ENCODE peak calls at places on chromosomes 1 and 21, in seven cellular contexts. H is Karpas-422, G is kidney, L is H9, W is PC-3, Z is mesendoderm, E is IMR-90. O is an unnamed sample.

GRCh38 chr1:58971629-58972140 is 187.8 kb upstream of the JUN start:
- DNase-seq in Z (no peak), L (no peak), E (peak), H (no peak), W (no peak), G (no peak), O (peak)

GRCh38 chr1:162383516-162383915 is 2.0 kb downstream of the C1orf226 start:
- DNase-seq in G (no peak), Z (no peak), H (no peak), L (no peak), W (no peak), E (no peak), O (no peak)

GRCh38 chr1:219413523-219413922 is 199.4 kb downstream of the ZC3H11B start:
- DNase-seq in W (no peak), L (no peak), H (no peak), G (no peak), Z (no peak), E (no peak), O (peak)

GRCh38 chr1:25869909-25870606 is 5.5 kb downstream of the PAQR7 start:
- DNase-seq in E (no peak), Z (no peak), H (peak), G (no peak), W (no peak), L (no peak), O (no peak)

GRCh38 chr1:201724039-201724759 is 104.8 kb upstream of the IPO9 start:
- DNase-seq in E (no peak), H (no peak), L (no peak), Z (no peak), W (no peak), G (no peak), O (no peak)

GRCh38 chr1:6098303-6099215 is 52.9 kb downstream of the KCNAB2 start:
- DNase-seq in W (no peak), E (no peak), H (no peak), L (no peak), Z (no peak), G (peak), O (no peak)

GRCh38 chr1:201946224-201946908 is at the start of gene LMOD1:
- DNase-seq in H (no peak), L (peak), Z (peak), E (peak), W (peak), G (peak), O (peak)

GRCh38 chr1:9873385-9873784 is 36.7 kb downstream of the CTNNBIP1 start:
- DNase-seq in E (no peak), L (no peak), Z (no peak), H (no peak), G (no peak), W (no peak), O (no peak)

GRCh38 chr1:245463392-245464165 is 308.8 kb downstream of the KIF26B start:
- DNase-seq in Z (no peak), W (no peak), G (no peak), H (no peak), L (no peak), E (no peak), O (no peak)

GRCh38 chr1:32761253-32761877 is 55.8 kb downstream of the YARS1 start:
- DNase-seq in H (no peak), E (peak), Z (peak), L (peak), W (peak), G (peak), O (peak)

GRCh38 chr1:151936203-151936602 is 26.9 kb upstream of the THEM4 start:
- DNase-seq in E (no peak), G (no peak), W (peak), Z (no peak), H (no peak), L (no peak), O (no peak)

GRCh38 chr1:115717541-115717940 is 51.0 kb downstream of the CASQ2 start:
- DNase-seq in E (peak), L (peak), Z (peak), G (no peak), W (peak), H (peak), O (peak)

GRCh38 chr1:156413310-156414246 is 44.6 kb downstream of the RHBG start:
- DNase-seq in G (no peak), Z (no peak), W (no peak), H (no peak), E (no peak), L (no peak), O (no peak)

GRCh38 chr1:117959364-117959763 is 29.8 kb downstream of the WDR3 start:
- DNase-seq in W (peak), L (no peak), Z (no peak), E (peak), G (no peak), H (no peak), O (no peak)

GRCh38 chr1:1567831-1568380 is 6.8 kb downstream of the SSU72 start:
- DNase-seq in G (no peak), H (no peak), L (no peak), Z (peak), E (no peak), W (no peak), O (peak)

GRCh38 chr1:218499911-218500310 is 154.8 kb downstream of the TGFB2 start:
- DNase-seq in W (no peak), H (no peak), L (peak), G (no peak), E (no peak), Z (peak), O (no peak)

GRCh38 chr1:228379165-228379460 is 27.5 kb downstream of the TRIM11 start:
- DNase-seq in L (no peak), Z (peak), H (no peak), E (no peak), G (no peak), W (no peak), O (peak)

GRCh38 chr1:30834249-30834648 is 74.3 kb downstream of the SDC3 start:
- DNase-seq in Z (no peak), W (no peak), H (no peak), L (no peak), E (no peak), G (no peak), O (no peak)

GRCh38 chr21:36388835-36389234 is 3.6 kb downstream of the CHAF1B start:
- DNase-seq in W (no peak), E (peak), G (no peak), Z (peak), H (no peak), L (peak), O (peak)

GRCh38 chr1:6869002-6869380 is 83.7 kb downstream of the CAMTA1 start:
- DNase-seq in H (no peak), W (no peak), Z (no peak), G (no peak), E (no peak), L (no peak), O (no peak)

GRCh38 chr1:110687244-110687643 is 12.5 kb upstream of the KCNA3 start:
- DNase-seq in L (no peak), W (peak), H (no peak), G (no peak), Z (no peak), E (peak), O (no peak)

GRCh38 chr1:116261227-116261626 is 111.8 kb upstream of the ATP1A1 start:
- DNase-seq in E (no peak), G (no peak), H (no peak), W (no peak), L (peak), Z (peak), O (no peak)

GRCh38 chr1:93615201-93616150 is 66.2 kb downstream of the BCAR3 start:
- DNase-seq in G (no peak), L (peak), W (peak), Z (peak), E (peak), H (no peak), O (peak)

GRCh38 chr1:181413836-181414235 is 69.5 kb upstream of the CACNA1E start:
- DNase-seq in G (no peak), E (no peak), W (no peak), H (no peak), L (no peak), Z (no peak), O (no peak)

GRCh38 chr1:66752000-66752592 is at the start of gene DYNLT5:
- DNase-seq in W (no peak), H (no peak), G (peak), Z (peak), L (peak), E (peak), O (peak)

GRCh38 chr1:57824535-57824934 is 400.7 kb upstream of the DAB1 start:
- DNase-seq in W (no peak), L (no peak), G (no peak), H (no peak), E (no peak), Z (no peak), O (no peak)

GRCh38 chr1:201771466-201771865 is 57.5 kb upstream of the IPO9 start:
- DNase-seq in Z (no peak), E (no peak), G (no peak), L (no peak), W (no peak), H (no peak), O (peak)

GRCh38 chr1:169550294-169550693 is 36.0 kb downstream of the F5 start:
- DNase-seq in E (peak), H (peak), Z (peak), G (no peak), W (peak), L (no peak), O (peak)

GRCh38 chr1:108209456-108210108 is 9.4 kb upstream of the SLC25A24 start:
- DNase-seq in W (no peak), G (no peak), Z (no peak), H (no peak), L (peak), E (no peak), O (no peak)

GRCh38 chr21:27391990-27392389 is 425.1 kb upstream of the ADAMTS5 start:
- DNase-seq in H (no peak), G (no peak), W (no peak), E (no peak), L (no peak), Z (no peak), O (no peak)

GRCh38 chr1:151294748-151295462 is 12.8 kb downstream of the ZNF687 start:
- DNase-seq in H (no peak), L (peak), G (no peak), Z (no peak), E (no peak), W (no peak), O (no peak)

GRCh38 chr1:99702221-99702620 is 56.3 kb downstream of the PALMD start:
- DNase-seq in E (peak), W (no peak), Z (no peak), H (no peak), G (no peak), L (no peak), O (no peak)
- H3K9ac ChIP-seq in E (no peak), W (no peak), Z (no peak), H (no peak), G (no peak), L (no peak), O (no peak)

GRCh38 chr1:214579183-214579582 is 23.8 kb upstream of the CENPF start:
- DNase-seq in H (peak), Z (no peak), L (no peak), E (no peak), W (no peak), G (no peak), O (no peak)

GRCh38 chr1:214582289-214582891 is 20.6 kb upstream of the CENPF start:
- DNase-seq in H (no peak), W (no peak), G (no peak), L (peak), Z (peak), E (no peak), O (no peak)

GRCh38 chr1:214583824-214584554 is 19.0 kb upstream of the CENPF start:
- DNase-seq in L (no peak), Z (no peak), W (peak), E (no peak), G (no peak), H (no peak), O (no peak)

GRCh38 chr1:214583113-214583512 is 19.9 kb upstream of the CENPF start:
- DNase-seq in G (no peak), E (no peak), L (no peak), W (peak), H (no peak), Z (no peak), O (no peak)

GRCh38 chr1:214581785-214582184 is 21.2 kb upstream of the CENPF start:
- DNase-seq in H (no peak), E (peak), G (no peak), Z (peak), L (no peak), W (peak), O (peak)
- H3K9ac ChIP-seq in H (no peak), E (no peak), G (no peak), Z (no peak), L (no peak), W (peak), O (no peak)

GRCh38 chr1:172390243-172390619 is 30.3 kb upstream of the C1orf105 start:
- DNase-seq in L (no peak), Z (peak), E (no peak), G (no peak), W (no peak), H (no peak), O (no peak)
- H3K9ac ChIP-seq in L (no peak), Z (no peak), E (no peak), G (peak), W (no peak), H (no peak), O (peak)

GRCh38 chr21:43921979-43922945 is 57.2 kb downstream of the AGPAT3 start:
- DNase-seq in G (peak), W (no peak), H (peak), E (peak), Z (peak), L (no peak), O (peak)
- H3K9ac ChIP-seq in G (peak), W (no peak), H (peak), E (no peak), Z (peak), L (no peak), O (no peak)

DNA sequence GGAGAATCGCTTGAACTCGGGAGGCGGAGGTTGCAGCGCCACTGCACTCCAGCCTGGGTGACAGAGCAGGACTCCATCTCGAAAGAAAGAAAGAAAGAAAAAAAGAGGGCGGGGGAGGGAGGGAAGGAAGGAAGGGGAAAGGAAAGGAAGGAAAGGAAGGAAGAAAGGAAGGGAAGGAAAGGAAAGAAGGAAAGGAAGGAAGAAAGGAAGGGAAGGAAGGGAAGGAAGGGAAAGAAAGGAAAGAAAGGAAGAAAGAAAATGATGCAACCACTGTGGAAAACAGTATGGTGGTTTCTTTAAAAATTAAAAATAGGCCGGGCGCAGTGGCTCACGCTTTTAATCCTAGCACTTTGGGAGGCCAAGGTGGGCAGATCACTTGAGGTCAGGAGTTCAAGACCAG is 15.2 kb upstream of the RCAN3 start:
- DNase-seq in H (no peak), G (no peak), Z (no peak), L (no peak), E (no peak), W (no peak), O (no peak)
- H3K9ac ChIP-seq in H (no peak), G (no peak), Z (no peak), L (no peak), E (no peak), W (no peak), O (no peak)

GRCh38 chr1:214552174-214552608 is 789 bp upstream of the PTPN14 start:
- DNase-seq in G (peak), W (peak), L (peak), Z (peak), E (peak), H (no peak), O (peak)
- H3K9ac ChIP-seq in G (peak), W (peak), L (peak), Z (peak), E (peak), H (no peak), O (peak)

O was measured in mesenchymal stem cell.